ENCODE peak calls at places on chromosomes 7 and 10, in six cellular contexts. S is NB4, O is Panc1, Z is BJ, X is thoracic aorta, N is stomach. A is an unnamed sample.

GRCh38 chr7:25877802-25878789 is 273.9 kb upstream of the NFE2L3 start:
- DNase-seq in S (peak), O (no peak), Z (no peak), X (no peak), N (no peak), A (no peak)

GRCh38 chr7:2829040-2829439 is 15.1 kb downstream of the GNA12 start:
- DNase-seq in S (no peak), O (no peak), Z (no peak), X (no peak), N (no peak), A (no peak)

GRCh38 chr7:38329340-38329739 is 55.9 kb upstream of the TARP start:
- DNase-seq in S (no peak), O (no peak), Z (no peak), X (no peak), N (no peak), A (no peak)

GRCh38 chr10:133022784-133023115 is 65.0 kb upstream of the ADGRA1 start:
- DNase-seq in S (no peak), O (no peak), Z (no peak), X (no peak), N (no peak), A (no peak)

GRCh38 chr7:18753972-18754610 is 258.5 kb downstream of the HDAC9 start:
- DNase-seq in S (no peak), O (no peak), Z (peak), X (no peak), N (no peak), A (peak)

GRCh38 chr10:60986779-60987178 is 42.8 kb upstream of the RHOBTB1 start:
- DNase-seq in S (no peak), O (no peak), Z (no peak), X (no peak), N (no peak), A (no peak)

GRCh38 chr7:138089080-138089901 is 13.0 kb downstream of the AKR1D1 start:
- DNase-seq in S (peak), O (peak), Z (no peak), X (no peak), N (no peak), A (peak)

GRCh38 chr7:135664046-135664589 is 1.8 kb downstream of the STMP1 start:
- DNase-seq in S (peak), O (no peak), Z (no peak), X (no peak), N (no peak), A (no peak)

GRCh38 chr10:43671659-43672555 is 23.2 kb upstream of the ZNF32 start:
- DNase-seq in S (peak), O (peak), Z (no peak), X (no peak), N (peak), A (peak)

DNA sequence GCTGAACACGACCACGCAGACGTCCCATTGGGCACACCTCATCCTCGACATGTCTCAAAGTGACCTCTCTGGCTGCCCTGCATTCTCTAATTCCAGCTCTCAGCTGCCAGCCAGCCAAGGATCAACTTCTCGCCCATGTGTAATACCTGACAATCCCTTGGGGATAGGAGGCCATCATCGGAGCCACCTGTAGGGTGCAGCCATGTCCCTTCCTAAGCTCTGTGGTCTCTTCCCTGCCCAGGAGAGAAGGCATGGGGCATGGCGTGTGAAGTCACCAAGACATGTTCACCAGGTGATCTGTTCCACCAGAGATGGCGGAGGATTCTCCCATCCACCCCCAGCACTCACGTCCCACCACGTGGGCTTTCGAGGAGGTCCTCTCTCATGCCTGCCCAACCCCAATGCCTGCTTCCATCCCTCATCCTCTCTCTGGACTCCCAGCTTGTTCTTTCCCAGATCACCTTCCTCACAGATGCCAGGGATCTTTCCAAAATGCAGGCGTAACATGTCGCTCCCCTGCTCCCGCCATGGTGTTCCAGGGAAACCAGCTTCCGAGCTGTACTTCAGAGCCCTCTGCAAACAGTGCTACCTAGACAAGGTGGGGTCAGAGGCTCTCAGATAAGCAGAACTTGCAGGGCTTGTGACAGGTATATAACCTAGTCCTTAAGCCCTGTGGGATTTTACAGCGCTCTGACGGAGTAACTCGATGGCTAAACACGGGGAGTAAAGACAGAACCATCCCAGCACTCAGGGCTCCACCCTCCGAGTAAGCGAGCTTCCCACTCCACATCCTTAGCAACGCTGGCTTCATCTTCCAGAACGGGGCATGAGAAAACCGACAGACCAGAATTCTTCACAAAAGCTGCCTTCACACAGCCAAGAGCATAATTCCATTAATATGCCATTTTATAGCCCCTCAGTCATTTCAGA is 41.1 kb downstream of the BRI3 start:
- DNase-seq in S (no peak), O (no peak), Z (no peak), X (no peak), N (no peak), A (no peak)
- TF ChIP-seq CTCF in S (no peak), O (no peak), Z (no peak), X (no peak), N (no peak), A (no peak)

GRCh38 chr10:24873281-24873683 is 79.1 kb downstream of the PRTFDC1 start:
- DNase-seq in S (peak), O (no peak), Z (peak), X (no peak), N (no peak), A (peak)

GRCh38 chr10:24871006-24871405 is 81.4 kb downstream of the PRTFDC1 start:
- DNase-seq in S (no peak), O (no peak), Z (no peak), X (no peak), N (no peak), A (no peak)

GRCh38 chr10:24872790-24873182 is 79.6 kb downstream of the PRTFDC1 start:
- DNase-seq in S (no peak), O (no peak), Z (no peak), X (no peak), N (no peak), A (no peak)

GRCh38 chr10:24871501-24871900 is 80.9 kb downstream of the PRTFDC1 start:
- DNase-seq in S (no peak), O (no peak), Z (no peak), X (no peak), N (no peak), A (no peak)

DNA sequence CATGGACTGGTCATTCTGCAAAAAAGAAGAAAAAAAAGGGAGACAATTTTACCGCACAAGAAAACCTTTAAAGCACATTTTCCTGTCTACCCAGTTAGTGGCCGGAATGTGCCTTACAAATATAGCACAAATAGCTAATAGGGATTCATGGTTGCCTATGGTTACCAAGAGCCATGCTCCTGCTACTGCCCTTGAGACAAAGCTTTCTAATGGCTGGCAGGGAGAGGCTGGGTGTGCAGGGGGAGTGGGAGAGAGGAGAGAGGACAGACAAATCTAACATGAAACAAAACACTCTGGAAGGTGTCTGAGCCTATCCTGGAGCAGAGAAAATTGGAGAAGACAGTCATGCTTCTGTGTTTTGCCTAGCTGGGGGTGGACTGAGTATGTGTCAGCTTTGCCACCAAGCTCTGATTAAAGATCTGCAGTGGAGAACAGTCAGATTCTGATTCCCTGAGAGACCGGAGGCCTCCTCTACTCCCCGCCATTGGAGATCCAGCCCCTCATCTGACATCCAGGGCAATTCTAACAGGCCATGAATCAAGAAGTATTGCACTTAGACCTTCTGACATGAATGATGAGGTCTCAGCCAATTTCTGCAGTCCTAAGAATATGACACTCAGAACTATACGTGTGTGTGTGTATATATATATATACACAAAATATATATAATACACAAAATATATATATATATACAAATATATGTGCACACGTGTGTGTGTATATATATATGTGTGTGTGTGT is 80.2 kb downstream of the PRTFDC1 start:
- DNase-seq in S (no peak), O (no peak), Z (no peak), X (no peak), N (no peak), A (peak)
- TF ChIP-seq CTCF in S (no peak), O (no peak), Z (no peak), X (no peak), N (no peak), A (no peak)

DNA sequence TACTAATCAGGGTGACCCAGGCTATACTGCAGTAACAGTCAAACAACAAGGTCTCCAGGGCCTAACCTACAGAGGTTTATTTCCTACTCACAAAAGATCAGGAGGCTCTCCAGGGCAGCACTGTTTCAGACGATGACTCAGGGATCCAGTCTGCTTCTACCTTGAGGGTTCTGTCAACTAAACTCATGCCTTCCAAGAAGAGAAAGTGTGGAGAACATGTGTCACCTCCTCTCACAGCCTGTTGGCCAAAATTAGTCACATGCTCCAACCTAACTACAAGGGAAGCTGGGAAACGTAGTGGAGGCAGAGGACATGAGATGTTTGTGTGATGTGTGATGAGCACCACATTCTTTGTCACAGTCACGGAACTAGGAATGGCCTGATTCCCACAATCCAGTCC is 14.7 kb upstream of the INA start:
- DNase-seq in S (no peak), O (no peak), Z (no peak), X (no peak), N (no peak), A (peak)
- TF ChIP-seq CTCF in S (no peak), O (no peak), Z (no peak), X (no peak), N (no peak), A (no peak)

GRCh38 chr7:75757860-75758259 is 14.2 kb downstream of the CCL26 start:
- DNase-seq in S (no peak), O (no peak), Z (no peak), X (no peak), N (no peak), A (no peak)

GRCh38 chr7:75758491-75758890 is 13.5 kb downstream of the CCL26 start:
- DNase-seq in S (no peak), O (no peak), Z (no peak), X (no peak), N (no peak), A (no peak)

GRCh38 chr7:75757298-75757676 is 14.7 kb downstream of the CCL26 start:
- DNase-seq in S (no peak), O (no peak), Z (no peak), X (no peak), N (no peak), A (no peak)

GRCh38 chr7:75762350-75762917 is 9.6 kb downstream of the CCL26 start:
- DNase-seq in S (peak), O (peak), Z (peak), X (no peak), N (no peak), A (peak)

GRCh38 chr7:75756340-75757297 is 15.4 kb downstream of the CCL26 start:
- DNase-seq in S (peak), O (no peak), Z (no peak), X (no peak), N (peak), A (no peak)
- TF ChIP-seq CTCF in S (peak), O (no peak), Z (peak), X (peak), N (peak), A (peak)

GRCh38 chr7:44964384-44964830 is 14.4 kb downstream of the MYO1G start:
- DNase-seq in S (peak), O (no peak), Z (no peak), X (no peak), N (no peak), A (no peak)
- TF ChIP-seq CTCF in S (peak), O (peak), Z (peak), X (no peak), N (no peak), A (peak)